ENCODE peak calls at places on chromosomes 13 and 19, in four cellular contexts. One of them, this sample, is unnamed.

GRCh38 chr13:31116224-31116623 is 45.5 kb downstream of the HSPH1 start:
- DNase-seq in gastrocnemius medialis: no peak
- DNase-seq in activated naive CD8-positive, alpha-beta T cell treated with anti-CD3 and anti-CD28 coated beads, Interleukin-2, amount 50 U/mL, for 16 hours: no peak
- DNase-seq in Caco-2: no peak
- DNase-seq in this sample: no peak

GRCh38 chr19:48741222-48741999 is 1.0 kb upstream of the RASIP1 start:
- DNase-seq in gastrocnemius medialis: no peak
- DNase-seq in activated naive CD8-positive, alpha-beta T cell treated with anti-CD3 and anti-CD28 coated beads, Interleukin-2, amount 50 U/mL, for 16 hours: no peak
- DNase-seq in Caco-2: peak
- DNase-seq in this sample: peak

GRCh38 chr13:105984236-105984635 is 551.2 kb downstream of the EFNB2 start:
- DNase-seq in gastrocnemius medialis: no peak
- DNase-seq in activated naive CD8-positive, alpha-beta T cell treated with anti-CD3 and anti-CD28 coated beads, Interleukin-2, amount 50 U/mL, for 16 hours: no peak
- DNase-seq in Caco-2: no peak
- DNase-seq in this sample: no peak

GRCh38 chr19:8148410-8149231 is 771 bp downstream of the FBN3 start:
- DNase-seq in gastrocnemius medialis: no peak
- DNase-seq in activated naive CD8-positive, alpha-beta T cell treated with anti-CD3 and anti-CD28 coated beads, Interleukin-2, amount 50 U/mL, for 16 hours: no peak
- DNase-seq in Caco-2: peak
- DNase-seq in this sample: no peak

GRCh38 chr19:51294977-51295375 is 16.5 kb upstream of the IGLON5 start:
- DNase-seq in gastrocnemius medialis: no peak
- DNase-seq in activated naive CD8-positive, alpha-beta T cell treated with anti-CD3 and anti-CD28 coated beads, Interleukin-2, amount 50 U/mL, for 16 hours: no peak
- DNase-seq in Caco-2: no peak
- DNase-seq in this sample: no peak

GRCh38 chr19:38213911-38214625 is 10.0 kb downstream of the DPF1 start:
- DNase-seq in gastrocnemius medialis: no peak
- DNase-seq in activated naive CD8-positive, alpha-beta T cell treated with anti-CD3 and anti-CD28 coated beads, Interleukin-2, amount 50 U/mL, for 16 hours: no peak
- DNase-seq in Caco-2: no peak
- DNase-seq in this sample: peak

GRCh38 chr13:71787461-71787860 is 79.5 kb downstream of the DACH1 start:
- DNase-seq in gastrocnemius medialis: no peak
- DNase-seq in activated naive CD8-positive, alpha-beta T cell treated with anti-CD3 and anti-CD28 coated beads, Interleukin-2, amount 50 U/mL, for 16 hours: no peak
- DNase-seq in Caco-2: no peak
- DNase-seq in this sample: no peak

GRCh38 chr19:13004273-13004672 is 9.0 kb downstream of the NFIX start:
- DNase-seq in gastrocnemius medialis: no peak
- DNase-seq in activated naive CD8-positive, alpha-beta T cell treated with anti-CD3 and anti-CD28 coated beads, Interleukin-2, amount 50 U/mL, for 16 hours: no peak
- DNase-seq in Caco-2: no peak
- DNase-seq in this sample: no peak

GRCh38 chr19:10712754-10713153 is 5.1 kb upstream of the DNM2 start:
- DNase-seq in gastrocnemius medialis: no peak
- DNase-seq in activated naive CD8-positive, alpha-beta T cell treated with anti-CD3 and anti-CD28 coated beads, Interleukin-2, amount 50 U/mL, for 16 hours: no peak
- DNase-seq in Caco-2: no peak
- DNase-seq in this sample: no peak

GRCh38 chr19:535017-535835 is 3.7 kb downstream of the CDC34 start:
- DNase-seq in gastrocnemius medialis: peak
- DNase-seq in activated naive CD8-positive, alpha-beta T cell treated with anti-CD3 and anti-CD28 coated beads, Interleukin-2, amount 50 U/mL, for 16 hours: no peak
- DNase-seq in Caco-2: no peak
- DNase-seq in this sample: no peak

GRCh38 chr19:48445256-48445605 is 552 bp upstream of the GRWD1 start:
- DNase-seq in gastrocnemius medialis: no peak
- DNase-seq in activated naive CD8-positive, alpha-beta T cell treated with anti-CD3 and anti-CD28 coated beads, Interleukin-2, amount 50 U/mL, for 16 hours: no peak
- DNase-seq in Caco-2: peak
- DNase-seq in this sample: no peak

GRCh38 chr13:75636339-75637095 is 387 bp downstream of the LMO7 start:
- DNase-seq in gastrocnemius medialis: no peak
- DNase-seq in activated naive CD8-positive, alpha-beta T cell treated with anti-CD3 and anti-CD28 coated beads, Interleukin-2, amount 50 U/mL, for 16 hours: peak
- DNase-seq in Caco-2: peak
- DNase-seq in this sample: peak

GRCh38 chr13:41452462-41452861 is 4.9 kb upstream of the RGCC start:
- DNase-seq in gastrocnemius medialis: no peak
- DNase-seq in activated naive CD8-positive, alpha-beta T cell treated with anti-CD3 and anti-CD28 coated beads, Interleukin-2, amount 50 U/mL, for 16 hours: no peak
- DNase-seq in Caco-2: no peak
- DNase-seq in this sample: no peak

GRCh38 chr13:76667551-76667950 is 218.7 kb downstream of the KCTD12 start:
- DNase-seq in gastrocnemius medialis: no peak
- DNase-seq in activated naive CD8-positive, alpha-beta T cell treated with anti-CD3 and anti-CD28 coated beads, Interleukin-2, amount 50 U/mL, for 16 hours: no peak
- DNase-seq in Caco-2: peak
- DNase-seq in this sample: no peak

GRCh38 chr13:105920375-105920774 is 615.1 kb downstream of the EFNB2 start:
- DNase-seq in gastrocnemius medialis: no peak
- DNase-seq in activated naive CD8-positive, alpha-beta T cell treated with anti-CD3 and anti-CD28 coated beads, Interleukin-2, amount 50 U/mL, for 16 hours: no peak
- DNase-seq in Caco-2: no peak
- DNase-seq in this sample: no peak